ENCODE peak calls at places on chromosomes 1 and 21, in five cellular contexts. Z, X, A, S and H are unnamed samples.

GRCh38 chr1:209405183-209405823 is 178.2 kb upstream of the CAMK1G start:
- DNase-seq in S (no peak), Z (no peak), A (no peak), X (no peak), H (no peak)

GRCh38 chr1:154141240-154141639 is 13.6 kb downstream of the NUP210L start:
- DNase-seq in X (no peak), A (no peak), Z (no peak), S (no peak), H (no peak)

GRCh38 chr1:212701910-212702309 is 2.3 kb upstream of the BATF3 start:
- DNase-seq in S (no peak), X (no peak), A (no peak), Z (no peak), H (no peak)

GRCh38 chr1:159851386-159851785 is 11.1 kb downstream of the VSIG8 start:
- DNase-seq in A (no peak), X (no peak), Z (no peak), S (no peak), H (peak)

GRCh38 chr1:211908453-211908852 is 77.9 kb upstream of the LPGAT1 start:
- DNase-seq in S (no peak), A (no peak), X (peak), Z (no peak), H (peak)

GRCh38 chr1:31831397-31832378 is 15.9 kb upstream of the SPOCD1 start:
- DNase-seq in A (no peak), X (no peak), S (peak), Z (no peak), H (no peak)

GRCh38 chr21:45390121-45390751 is 14.7 kb upstream of the COL18A1 start:
- DNase-seq in Z (no peak), A (no peak), X (no peak), S (no peak), H (no peak)

GRCh38 chr1:48938975-48939374 is 162.3 kb upstream of the BEND5 start:
- DNase-seq in S (no peak), X (no peak), Z (no peak), A (no peak), H (no peak)

DNA sequence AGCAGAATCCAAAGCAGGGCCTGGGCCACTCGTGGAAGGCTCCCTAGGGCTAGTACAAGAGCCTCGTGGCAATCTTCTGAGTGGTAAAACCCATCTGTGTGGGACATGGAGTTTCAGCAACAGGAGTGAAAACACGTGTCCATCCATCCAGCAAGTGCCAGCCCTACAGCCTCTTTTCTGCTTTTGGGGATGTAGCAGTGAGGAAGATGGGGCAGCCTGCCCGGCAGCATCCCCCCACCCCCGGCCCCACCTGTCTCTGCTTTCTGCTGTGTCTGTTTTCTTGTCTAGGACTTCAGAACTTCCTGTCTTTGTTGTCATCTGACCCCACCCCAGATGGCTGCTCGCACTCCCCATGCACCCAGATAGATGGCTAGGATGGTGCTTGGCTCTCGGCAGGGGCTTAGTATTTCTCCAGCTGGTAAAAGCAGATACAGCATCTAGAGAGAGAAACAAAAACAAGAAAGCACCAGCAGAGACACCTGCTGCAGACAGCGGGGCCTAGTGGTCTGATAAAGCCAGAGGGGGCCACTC is 1.5 kb downstream of the CPTP start:
- DNase-seq in X (no peak), S (no peak), A (no peak), Z (no peak), H (no peak)
- H3K4me3 ChIP-seq in X (peak), S (peak), A (no peak), Z (no peak), H (no peak)

GRCh38 chr1:164648211-164649080 is 89.5 kb downstream of the PBX1 start:
- DNase-seq in X (no peak), Z (no peak), S (no peak), A (no peak), H (no peak)

GRCh38 chr1:164644268-164644667 is 85.3 kb downstream of the PBX1 start:
- DNase-seq in Z (no peak), S (no peak), X (no peak), A (no peak), H (no peak)

GRCh38 chr1:164645921-164646320 is 86.9 kb downstream of the PBX1 start:
- DNase-seq in X (no peak), S (no peak), Z (no peak), A (no peak), H (no peak)

GRCh38 chr1:164647211-164647610 is 88.2 kb downstream of the PBX1 start:
- DNase-seq in S (no peak), X (no peak), A (no peak), Z (no peak), H (no peak)

DNA sequence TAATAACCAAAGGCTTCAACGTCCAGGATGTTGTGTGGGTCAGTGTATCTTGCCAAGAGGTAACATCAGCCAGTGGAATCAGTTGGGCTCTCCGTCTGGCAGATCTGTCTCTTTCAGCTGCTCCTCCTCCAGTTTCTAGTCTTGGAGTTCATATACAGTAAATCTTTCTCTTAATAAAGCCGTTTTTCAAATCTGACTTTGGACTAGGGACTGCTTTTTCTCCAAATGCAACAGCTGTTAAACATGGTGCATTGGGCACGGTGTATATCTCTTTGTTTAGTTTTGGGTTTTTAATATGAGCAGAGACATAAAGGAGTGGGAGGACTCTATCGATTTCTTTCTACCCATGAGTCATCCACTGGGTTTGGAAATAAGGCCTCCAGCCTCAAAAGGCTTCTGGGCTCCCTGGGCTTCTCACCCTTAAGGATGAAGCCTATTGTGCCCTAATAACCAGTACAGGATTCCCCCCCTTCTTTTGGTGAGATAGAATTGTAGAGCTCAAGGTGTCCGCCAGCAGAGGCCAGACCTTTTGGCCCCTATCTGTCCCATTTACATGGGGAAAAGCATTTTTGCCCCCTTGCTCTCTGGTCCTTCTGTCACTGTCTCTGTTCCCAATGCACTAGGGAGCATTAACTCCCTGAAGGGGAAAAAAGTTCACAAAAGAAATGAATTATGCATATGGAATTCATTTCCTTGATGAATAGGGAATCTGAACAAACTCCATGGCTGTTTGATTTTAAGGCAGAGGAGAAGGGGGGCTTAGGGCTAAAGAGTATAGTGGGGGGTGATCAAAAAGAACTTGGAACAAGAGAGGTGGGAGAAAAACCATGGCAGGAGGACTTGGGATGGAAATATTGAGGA is 86.0 kb downstream of the PBX1 start:
- DNase-seq in Z (peak), X (no peak), A (no peak), S (no peak), H (no peak)
- TF ChIP-seq MYC in Z (no peak), X (no peak), A (no peak), S (no peak), H (no peak)

DNA sequence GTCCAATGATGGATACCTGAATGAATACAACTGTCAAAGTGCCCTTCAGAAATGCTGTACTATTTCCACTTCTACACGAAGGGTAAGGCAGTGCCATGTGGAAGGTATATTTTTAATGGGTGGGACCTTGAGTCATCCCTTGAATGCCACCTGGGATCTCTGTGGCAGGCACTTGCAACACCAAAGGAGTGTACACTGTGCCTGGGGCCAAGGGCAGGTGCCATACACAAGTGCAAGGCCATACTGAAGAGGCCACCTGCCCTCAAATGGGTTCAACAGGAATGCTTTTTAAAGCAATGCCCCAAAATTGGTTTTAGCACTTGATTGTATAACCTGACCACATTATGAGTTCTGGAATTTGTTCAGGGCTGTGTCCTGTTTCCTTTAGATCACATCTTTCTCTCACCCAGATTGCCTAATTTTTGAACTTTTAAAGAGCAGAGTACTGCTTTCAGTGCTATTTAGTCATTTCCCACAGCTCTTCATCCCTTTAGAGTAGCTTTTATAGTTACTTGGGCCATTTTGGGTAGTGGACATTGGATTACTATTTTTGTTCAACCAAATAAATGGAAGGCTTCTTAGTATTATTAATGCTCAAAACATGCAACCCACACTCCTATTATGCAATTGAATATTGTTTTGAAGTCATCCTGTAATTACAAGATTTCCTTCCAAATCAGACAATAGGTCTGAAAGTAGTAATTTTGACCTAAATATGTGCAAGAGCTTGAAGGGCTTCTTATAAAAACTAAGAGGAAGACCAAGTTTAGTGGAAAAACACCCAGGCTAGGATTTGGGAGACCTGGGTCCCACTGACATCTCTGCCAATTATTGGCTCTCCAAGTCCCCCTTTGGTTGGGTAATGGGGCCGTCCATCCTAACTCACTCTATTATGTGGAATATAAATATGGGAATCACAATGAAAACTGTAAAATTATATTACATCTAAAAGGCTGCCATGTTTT is 57.2 kb downstream of the LEPR start:
- DNase-seq in A (no peak), Z (no peak), S (no peak), X (no peak), H (no peak)
- H3K4me3 ChIP-seq in A (no peak), Z (no peak), S (peak), X (no peak), H (no peak)

GRCh38 chr1:47198214-47198613 is 8.4 kb upstream of the PDZK1IP1 start:
- DNase-seq in X (no peak), S (no peak), A (no peak), Z (no peak), H (no peak)
- TF ChIP-seq MYC in X (no peak), S (no peak), A (no peak), Z (no peak), H (no peak)

GRCh38 chr1:50415235-50416149 is 7.8 kb downstream of the DMRTA2 start:
- DNase-seq in Z (no peak), S (peak), A (no peak), X (no peak), H (no peak)
- H3K4me3 ChIP-seq in Z (no peak), S (no peak), A (no peak), X (no peak), H (no peak)

GRCh38 chr1:43548285-43549271 is 17.9 kb downstream of the PTPRF start:
- DNase-seq in A (no peak), Z (peak), X (no peak), S (no peak), H (no peak)

GRCh38 chr1:43545321-43545685 is 14.6 kb downstream of the PTPRF start:
- DNase-seq in X (no peak), A (no peak), Z (no peak), S (no peak), H (no peak)

GRCh38 chr1:43546388-43547100 is 15.9 kb downstream of the PTPRF start:
- DNase-seq in Z (no peak), X (no peak), A (no peak), S (no peak), H (no peak)

GRCh38 chr1:43545686-43546387 is 15.2 kb downstream of the PTPRF start:
- DNase-seq in S (peak), X (no peak), Z (peak), A (peak), H (peak)

DNA sequence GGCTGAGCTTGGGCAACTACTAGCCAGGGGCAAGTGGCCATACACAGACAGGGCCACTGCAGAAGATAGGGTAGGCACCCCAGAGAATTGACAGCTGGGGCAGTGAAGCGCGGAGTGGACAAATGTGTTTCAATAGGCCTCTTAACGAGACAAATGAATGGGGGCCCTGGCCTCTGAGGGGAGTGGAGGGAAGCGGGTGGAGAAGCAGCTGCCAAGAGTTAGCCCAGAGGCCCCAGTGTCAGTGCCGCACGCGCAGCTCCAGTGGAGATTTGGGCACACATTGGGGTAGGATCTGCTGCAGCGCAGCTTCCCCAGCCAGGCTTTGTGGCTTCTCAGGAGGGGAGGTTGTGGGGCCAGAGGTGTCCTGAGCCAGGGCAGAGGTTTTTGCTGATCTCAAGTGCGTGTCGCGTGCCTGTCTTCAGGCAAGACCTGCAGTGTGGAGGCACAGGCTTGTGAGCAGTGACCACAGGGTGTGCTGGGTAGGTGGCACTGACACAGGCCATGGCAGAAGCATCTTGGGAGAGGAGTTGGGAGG is 16.9 kb downstream of the PTPRF start:
- DNase-seq in S (no peak), X (no peak), A (no peak), Z (no peak), H (no peak)
- TF ChIP-seq MYC in S (no peak), X (no peak), A (no peak), Z (no peak), H (no peak)

DNA sequence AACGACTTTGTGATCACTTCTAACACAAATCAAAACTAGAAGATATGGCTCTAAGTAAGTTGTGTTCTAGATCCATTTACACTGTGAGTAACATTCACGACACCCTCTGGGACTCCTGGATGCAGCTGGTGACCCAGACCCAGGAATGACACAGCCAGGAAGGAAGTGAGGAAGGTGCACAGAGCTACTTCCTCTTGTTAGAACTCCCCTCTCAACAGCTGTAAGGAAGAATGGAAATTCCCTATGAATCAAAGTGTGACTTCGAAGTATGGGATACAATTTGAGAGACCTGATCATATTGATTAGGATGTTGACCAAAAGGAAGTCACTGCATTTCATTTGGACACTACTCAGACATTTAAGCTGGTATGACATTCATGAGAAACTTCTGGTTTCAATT is 185.3 kb downstream of the NRIP1 start:
- DNase-seq in A (peak), S (no peak), X (no peak), Z (no peak), H (no peak)
- H3K4me3 ChIP-seq in A (no peak), S (no peak), X (no peak), Z (no peak), H (no peak)

DNA sequence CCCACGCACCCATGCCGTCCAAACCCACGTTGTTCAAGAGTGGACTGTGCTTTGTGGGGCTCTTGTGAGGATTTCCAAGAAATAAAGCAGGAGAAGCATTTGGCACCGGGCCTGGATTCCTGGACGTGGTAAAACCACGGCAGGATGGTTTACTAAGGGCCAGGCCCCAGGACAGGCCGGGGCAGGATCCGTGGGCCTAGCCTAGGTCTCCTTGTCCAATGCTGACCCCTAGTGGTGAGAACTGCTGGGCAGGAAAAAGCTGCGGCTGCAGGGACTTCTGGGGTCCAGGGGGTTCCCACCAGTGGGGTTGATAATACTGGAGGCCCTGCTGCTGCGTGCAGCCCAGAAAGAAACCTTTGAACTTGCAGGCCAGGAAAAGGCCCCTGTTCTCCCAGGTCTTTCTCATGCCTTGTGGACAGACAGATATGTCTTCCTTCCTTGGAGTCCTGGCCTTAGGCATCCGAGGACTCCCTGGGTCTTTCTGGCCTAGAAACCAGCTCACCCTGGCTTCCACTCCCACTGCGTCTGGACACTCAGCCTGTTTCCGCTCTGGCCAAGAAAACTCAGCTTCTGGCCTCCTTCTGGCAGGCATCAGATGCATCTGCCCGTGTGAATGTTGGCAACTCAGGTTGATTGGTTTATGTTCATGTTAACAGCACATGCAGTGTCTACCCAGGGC is 106.9 kb upstream of the TMEM51 start:
- DNase-seq in S (peak), Z (peak), A (peak), X (peak), H (peak)
- TF ChIP-seq MYC in S (no peak), Z (no peak), A (no peak), X (no peak), H (no peak)

GRCh38 chr21:20997633-20998455 is at the start of gene NCAM2:
- DNase-seq in S (peak), Z (no peak), A (peak), X (no peak), H (no peak)
- H3K4me3 ChIP-seq in S (peak), Z (peak), A (peak), X (no peak), H (no peak)